ENCODE peak calls at places on chromosomes 13 and 19, in four cellular contexts. G is GM12865, L is germinal center, E is iris pigment epithelial cell. X is an unnamed sample.

GRCh38 chr19:11736696-11737095 is 2.0 kb downstream of the ZNF823 start:
- DNase-seq in G (peak; percentile 44), L (peak; percentile 50), E (peak; percentile 27), X (no peak)

GRCh38 chr13:24459234-24459633 is 53.3 kb downstream of the PARP4 start:
- DNase-seq in G (peak; percentile 55), L (no peak), E (peak; percentile 88), X (no peak)

GRCh38 chr19:9878511-9879196 is 43.5 kb downstream of the PIN1 start:
- DNase-seq in G (peak; percentile 19), L (no peak), E (peak; percentile 44), X (no peak)

GRCh38 chr13:27593267-27593666 is 27.1 kb downstream of the LNX2 start:
- DNase-seq in G (peak; percentile 47), L (no peak), E (no peak), X (no peak)

GRCh38 chr19:16791942-16792341 is 37.3 kb upstream of the SIN3B start:
- DNase-seq in G (no peak), L (no peak), E (no peak), X (no peak)

GRCh38 chr13:50080158-50080855 is 65.1 kb downstream of the KCNRG start:
- DNase-seq in G (peak; percentile 47), L (peak; percentile 10), E (peak; percentile 66), X (peak; percentile 48)

GRCh38 chr19:5612891-5613290 is 9.7 kb downstream of the SAFB2 start:
- DNase-seq in G (no peak), L (no peak), E (no peak), X (no peak)

GRCh38 chr19:39160889-39161672 is 35.5 kb downstream of the PAK4 start:
- DNase-seq in G (no peak), L (no peak), E (peak; percentile 49), X (no peak)

GRCh38 chr19:51192689-51193088 is 32.2 kb upstream of the CD33 start:
- DNase-seq in G (no peak), L (no peak), E (no peak), X (no peak)

GRCh38 chr19:3844596-3844995 is 24.2 kb downstream of the ZFR2 start:
- DNase-seq in G (no peak), L (no peak), E (peak; percentile 71), X (no peak)

GRCh38 chr19:38173324-38174041 is 50.5 kb downstream of the DPF1 start:
- DNase-seq in G (no peak), L (no peak), E (no peak), X (no peak)

GRCh38 chr19:37738371-37738770 is 18.8 kb upstream of the ZNF607 start:
- DNase-seq in G (no peak), L (no peak), E (peak; percentile 15), X (no peak)

GRCh38 chr19:13742756-13743155 is 21.6 kb upstream of the MRI1 start:
- DNase-seq in G (no peak), L (no peak), E (peak; percentile 66), X (no peak)

GRCh38 chr13:27440408-27440807 is 10.0 kb downstream of the MTIF3 start:
- DNase-seq in G (peak; percentile 48), L (no peak), E (no peak), X (no peak)

GRCh38 chr19:12936582-12936981 is 1.8 kb upstream of the CALR start:
- DNase-seq in G (no peak), L (no peak), E (no peak), X (no peak)

X was measured in activated CD8-positive, alpha-beta T cell treated with anti-CD3 and anti-CD28 coated beads, Interleukin-2, amount 10 ng/mL, durations not matched to agents 7 days and 5 days.